ENCODE peak calls at places on chromosomes 12 and 14, in six cellular contexts. Q is fibroblast of the conjunctiva; D is activated CD8-positive, alpha-beta memory T cell treated with anti-CD3 and anti-CD28 coated beads for 24 hours; Z is Calu3; P is DMS53; U is HT1080. N is an unnamed sample.

GRCh38 chr14:84006643-84007137 is 1523.3 kb upstream of the FLRT2 start:
- DNase-seq in Q (no peak), D (no peak), Z (no peak), P (peak; percentile 88), U (peak; percentile 39), N (peak; percentile 43)

GRCh38 chr12:47835017-47835830 is 15.5 kb upstream of the HDAC7 start:
- DNase-seq in Q (no peak), D (no peak), Z (no peak), P (no peak), U (no peak), N (no peak)

GRCh38 chr12:123059501-123059900 is 79.0 kb downstream of the ARL6IP4 start:
- DNase-seq in Q (no peak), D (no peak), Z (no peak), P (peak; percentile 50), U (no peak), N (no peak)

GRCh38 chr14:90109858-90110257 is 48.1 kb downstream of the KCNK13 start:
- DNase-seq in Q (no peak), D (no peak), Z (peak; percentile 30), P (peak; percentile 71), U (no peak), N (no peak)

GRCh38 chr14:94077111-94077821 is 3.7 kb downstream of the DDX24 start:
- DNase-seq in Q (no peak), D (no peak), Z (no peak), P (no peak), U (no peak), N (no peak)

GRCh38 chr14:32277998-32278397 is 51.1 kb upstream of the AKAP6 start:
- DNase-seq in Q (no peak), D (no peak), Z (no peak), P (peak; percentile 56), U (no peak), N (no peak)

GRCh38 chr12:92363295-92364146 is 217.9 kb upstream of the BTG1 start:
- DNase-seq in Q (peak; percentile 13), D (peak; percentile 75), Z (no peak), P (no peak), U (peak; percentile 46), N (no peak)

GRCh38 chr12:117352883-117353282 is 8.5 kb downstream of the NOS1 start:
- DNase-seq in Q (no peak), D (no peak), Z (no peak), P (no peak), U (no peak), N (no peak)

GRCh38 chr12:55937956-55938355 is 7.0 kb downstream of the DGKA start:
- DNase-seq in Q (no peak), D (no peak), Z (no peak), P (no peak), U (peak; percentile 68), N (no peak)